ENCODE peak calls at places on chromosome 4, in seven cellular contexts. I, Z, M, V, J, N and P are unnamed samples.

GRCh38 chr4:15378055-15378454 is 49.8 kb upstream of the C1QTNF7 start:
- DNase-seq in Z (no peak), M (no peak), J (no peak), N (no peak), I (no peak), V (no peak), P (no peak)

GRCh38 chr4:48109413-48110263 is 24.4 kb downstream of the TXK start:
- DNase-seq in J (peak), N (no peak), V (peak), Z (no peak), M (peak), I (no peak), P (peak)

GRCh38 chr4:101621120-101621519 is 169.4 kb upstream of the BANK1 start:
- DNase-seq in V (peak), Z (no peak), M (no peak), N (no peak), J (no peak), I (no peak), P (no peak)

GRCh38 chr4:85866508-85866907 is 391.6 kb downstream of the ARHGAP24 start:
- DNase-seq in Z (no peak), M (peak), I (no peak), N (no peak), J (no peak), V (no peak), P (no peak)

GRCh38 chr4:112889619-112890294 is 159.7 kb upstream of the ANK2 start:
- DNase-seq in N (no peak), M (no peak), J (no peak), I (no peak), Z (no peak), V (no peak), P (no peak)

GRCh38 chr4:167232805-167233522 is 1.3 kb downstream of the SPOCK3 start:
- DNase-seq in Z (no peak), J (no peak), N (no peak), M (no peak), V (no peak), I (no peak), P (no peak)

GRCh38 chr4:3317011-3317655 is 24.3 kb downstream of the RGS12 start:
- DNase-seq in Z (no peak), M (no peak), V (no peak), I (peak), J (no peak), N (no peak), P (no peak)

GRCh38 chr4:57158221-57158620 is 48.0 kb upstream of the IGFBP7 start:
- DNase-seq in V (no peak), Z (no peak), M (no peak), I (no peak), N (no peak), J (no peak), P (no peak)

GRCh38 chr4:139242511-139243051 is 37.4 kb downstream of the MGARP start:
- DNase-seq in J (no peak), N (no peak), V (peak), M (no peak), Z (no peak), I (no peak), P (no peak)

GRCh38 chr4:137819964-137820383 is 287.7 kb upstream of the PCDH18 start:
- DNase-seq in M (peak), Z (no peak), N (no peak), J (peak), V (peak), I (no peak), P (no peak)

GRCh38 chr4:61336488-61336887 is 136.4 kb downstream of the ADGRL3 start:
- DNase-seq in M (no peak), I (no peak), V (no peak), Z (no peak), N (no peak), J (peak), P (no peak)

GRCh38 chr4:142840516-142841123 is 5.5 kb downstream of the INPP4B start:
- DNase-seq in M (peak), Z (no peak), J (peak), I (no peak), V (peak), N (no peak), P (no peak)

GRCh38 chr4:36224969-36225903 is 19.1 kb downstream of the ARAP2 start:
- DNase-seq in N (no peak), V (no peak), Z (no peak), M (no peak), I (no peak), J (no peak), P (no peak)

GRCh38 chr4:176593943-176594342 is 198.8 kb downstream of the VEGFC start:
- DNase-seq in I (no peak), Z (no peak), M (no peak), J (no peak), V (no peak), N (no peak), P (no peak)

GRCh38 chr4:1799997-1800375 is 6.9 kb downstream of the FGFR3 start:
- DNase-seq in I (no peak), J (no peak), N (no peak), M (no peak), V (no peak), Z (no peak), P (no peak)